ENCODE peak calls at places on chromosomes 5 and 9, in four cellular contexts. L, O, T and Z are unnamed samples.

GRCh38 chr5:81893961-81894360 is 77.9 kb upstream of the ATG10 start:
- DNase-seq in L (no peak), O (no peak), T (no peak), Z (no peak)

GRCh38 chr9:92948032-92948534 is 760 bp downstream of the FGD3 start:
- DNase-seq in L (peak; percentile 25), O (no peak), T (no peak), Z (no peak)

GRCh38 chr5:1443145-1443543 is 2.1 kb downstream of the SLC6A3 start:
- DNase-seq in L (no peak), O (no peak), T (no peak), Z (no peak)

GRCh38 chr9:32351845-32352244 is 32.6 kb upstream of the ACO1 start:
- DNase-seq in L (no peak), O (peak; percentile 7), T (no peak), Z (no peak)

GRCh38 chr9:76044420-76044819 is 153.9 kb downstream of the PCSK5 start:
- DNase-seq in L (no peak), O (no peak), T (no peak), Z (no peak)

GRCh38 chr5:181265092-181265671 is 4.2 kb upstream of the TRIM52 start:
- DNase-seq in L (no peak), O (no peak), T (no peak), Z (no peak)

GRCh38 chr5:173782671-173783101 is 105.5 kb upstream of the CPEB4 start:
- DNase-seq in L (no peak), O (no peak), T (no peak), Z (no peak)

GRCh38 chr5:135571210-135571609 is 7.6 kb downstream of the CXCL14 start:
- DNase-seq in L (no peak), O (no peak), T (no peak), Z (no peak)

GRCh38 chr9:4423207-4423610 is 67.1 kb upstream of the SLC1A1 start:
- DNase-seq in L (no peak), O (no peak), T (no peak), Z (no peak)

GRCh38 chr9:24286761-24287160 is 258.9 kb downstream of the IZUMO3 start:
- DNase-seq in L (no peak), O (no peak), T (no peak), Z (no peak)

GRCh38 chr9:129763235-129763917 is 10.5 kb upstream of the PTGES start:
- DNase-seq in L (no peak), O (no peak), T (peak; percentile 40), Z (no peak)

GRCh38 chr5:176174345-176175025 is 63.7 kb upstream of the SIMC1 start:
- DNase-seq in L (no peak), O (no peak), T (no peak), Z (no peak)

GRCh38 chr9:76542360-76542759 is 83.4 kb downstream of the GCNT1 start:
- DNase-seq in L (no peak), O (no peak), T (no peak), Z (no peak)

GRCh38 chr9:91465420-91465819 is 41.8 kb upstream of the NFIL3 start:
- DNase-seq in L (no peak), O (no peak), T (no peak), Z (no peak)

GRCh38 chr9:118459832-118460425 is 755.7 kb downstream of the TLR4 start:
- DNase-seq in L (no peak), O (no peak), T (no peak), Z (no peak)

GRCh38 chr5:31733365-31733764 is 94.4 kb downstream of the PDZD2 start:
- DNase-seq in L (no peak), O (no peak), T (no peak), Z (no peak)

GRCh38 chr5:115774684-115775083 is 41.8 kb downstream of the CDO1 start:
- DNase-seq in L (no peak), O (no peak), T (no peak), Z (no peak)

DNA sequence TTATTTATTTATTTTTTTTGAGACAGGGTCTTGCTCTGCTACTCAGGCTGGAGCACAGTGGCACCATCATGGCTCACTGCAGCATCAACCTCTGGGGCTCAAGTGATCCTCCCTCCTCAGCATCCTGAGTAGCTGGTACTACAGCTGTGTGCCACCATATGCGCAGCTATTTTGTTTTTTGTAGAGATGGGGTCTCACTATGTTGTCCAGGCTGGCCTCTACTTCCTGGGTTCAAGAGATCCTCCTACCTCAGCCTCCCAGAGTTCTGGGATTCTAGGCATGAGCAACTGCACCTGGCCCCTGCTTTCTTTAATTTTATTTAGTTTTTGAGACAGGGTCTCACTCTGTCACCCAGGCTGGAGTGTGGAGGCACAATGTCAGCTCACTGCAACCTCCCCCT is 19.5 kb upstream of the ZDHHC12 start:
- DNase-seq in L (no peak), O (no peak), T (no peak), Z (no peak)
- H3K4me3 ChIP-seq in L (no peak overlapping the region), O (no peak overlapping the region), T (no peak overlapping the region), Z (no peak overlapping the region)

GRCh38 chr9:134061019-134061687 is 6.7 kb downstream of the BRD3 start:
- DNase-seq in L (peak; percentile 50), O (no peak), T (no peak), Z (no peak)
- H3K4me1 ChIP-seq in L (peaks cover 82% of the 10 kb centered on the region), O (peaks cover 22% of the 10 kb centered on the region), T (peaks cover 47% of the 10 kb centered on the region), Z (peaks cover 44% of the 10 kb centered on the region)

GRCh38 chr9:87714819-87715218 is 11.1 kb upstream of the CTSL start:
- DNase-seq in L (no peak), O (no peak), T (peak; percentile 56), Z (no peak)

GRCh38 chr9:87711857-87712800 is 13.8 kb upstream of the CTSL start:
- DNase-seq in L (no peak), O (no peak), T (no peak), Z (no peak)

GRCh38 chr9:87712801-87713277 is 13.1 kb upstream of the CTSL start:
- DNase-seq in L (no peak), O (no peak), T (no peak), Z (no peak)

GRCh38 chr9:87713278-87713989 is 12.5 kb upstream of the CTSL start:
- DNase-seq in L (peak; percentile 89), O (no peak), T (peak; percentile 81), Z (peak; percentile 42)

DNA sequence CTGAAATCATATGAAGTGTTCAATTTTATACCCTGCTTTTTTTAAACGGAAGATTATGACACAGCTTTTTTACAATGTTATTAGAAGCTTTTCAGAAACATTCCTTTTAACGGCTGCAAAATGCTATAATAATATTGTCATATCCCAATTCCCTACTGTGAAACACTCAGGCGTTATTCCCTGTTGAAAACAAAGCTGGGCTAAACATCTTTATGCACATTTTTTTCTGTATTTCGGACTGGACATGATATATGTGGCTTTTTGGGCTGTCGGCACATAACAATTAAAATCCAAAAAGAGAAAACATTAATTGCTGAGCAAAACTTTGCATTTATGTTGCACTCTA is 12.0 kb upstream of the CTSL start:
- DNase-seq in L (no peak), O (no peak), T (no peak), Z (no peak)
- H3K4me3 ChIP-seq in L (no peak overlapping the region), O (no peak overlapping the region), T (no peak overlapping the region), Z (no peak overlapping the region)

GRCh38 chr9:18591261-18591660 is 117.3 kb downstream of the ADAMTSL1 start:
- DNase-seq in L (no peak), O (no peak), T (no peak), Z (no peak)

GRCh38 chr9:18596920-18597319 is 123.0 kb downstream of the ADAMTSL1 start:
- DNase-seq in L (no peak), O (no peak), T (no peak), Z (no peak)

GRCh38 chr9:18595597-18595996 is 121.6 kb downstream of the ADAMTSL1 start:
- DNase-seq in L (no peak), O (no peak), T (no peak), Z (no peak)

DNA sequence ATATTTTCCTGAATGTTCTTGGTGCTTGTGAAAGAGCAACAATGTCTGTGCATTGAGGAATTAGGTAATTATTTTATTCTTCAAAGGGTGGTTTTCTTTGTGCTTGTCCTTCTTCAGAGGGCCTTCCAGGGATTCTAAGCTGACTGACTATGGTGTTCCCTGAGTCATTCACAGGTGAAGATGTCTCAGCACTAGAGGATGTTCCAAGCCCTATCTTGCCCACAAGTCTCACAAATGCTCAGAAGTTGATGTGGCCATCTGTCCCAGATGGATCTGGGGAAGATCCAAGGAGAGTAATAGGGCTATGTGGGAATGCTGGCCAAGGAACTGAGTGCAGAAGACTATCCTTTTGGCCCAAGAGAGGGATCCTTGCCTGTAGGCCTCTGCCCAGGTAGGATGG is 120.9 kb downstream of the ADAMTSL1 start:
- DNase-seq in L (no peak), O (no peak), T (no peak), Z (no peak)
- H3K4me1 ChIP-seq in L (no peaks in the 10 kb centered on the region), O (no peaks in the 10 kb centered on the region), T (no peaks in the 10 kb centered on the region), Z (no peaks in the 10 kb centered on the region)

DNA sequence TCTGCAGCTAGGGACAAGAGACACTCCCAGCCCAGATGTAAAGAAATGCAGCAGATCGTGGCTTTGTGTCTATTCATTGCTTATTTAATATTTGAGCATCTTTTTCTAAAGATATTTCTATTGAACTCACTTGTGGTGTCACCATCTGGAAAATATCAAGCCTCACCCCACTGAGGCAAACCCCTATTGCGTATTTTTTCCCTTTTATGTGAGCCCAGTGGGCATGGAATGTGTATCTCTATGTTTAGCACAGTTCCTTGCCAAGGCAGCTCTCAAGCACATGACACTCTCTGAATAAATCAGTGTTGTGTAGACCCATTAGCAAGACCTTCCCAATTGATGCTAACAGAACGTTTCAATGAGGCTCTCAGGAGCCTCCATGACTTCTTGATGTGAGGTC is 81.6 kb downstream of the TMEM174 start:
- DNase-seq in L (no peak), O (no peak), T (no peak), Z (no peak)
- H3K4me3 ChIP-seq in L (no peak overlapping the region), O (no peak overlapping the region), T (no peak overlapping the region), Z (no peak overlapping the region)

GRCh38 chr5:119333421-119333851 is 22.4 kb upstream of the TNFAIP8 start:
- DNase-seq in L (no peak), O (no peak), T (no peak), Z (no peak)
- H3K4me1 ChIP-seq in L (peaks cover 14% of the 10 kb centered on the region), O (peaks cover 77% of the 10 kb centered on the region), T (peaks cover 3% of the 10 kb centered on the region), Z (peaks cover 93% of the 10 kb centered on the region)

GRCh38 chr5:141559481-141559880 is 59.3 kb downstream of the DIAPH1 start:
- DNase-seq in L (no peak), O (no peak), T (no peak), Z (no peak)

GRCh38 chr5:141558150-141558549 is 60.6 kb downstream of the DIAPH1 start:
- DNase-seq in L (no peak), O (no peak), T (no peak), Z (no peak)

GRCh38 chr5:141557681-141558136 is 61.1 kb downstream of the DIAPH1 start:
- DNase-seq in L (peak; percentile 80), O (peak; percentile 86), T (peak; percentile 84), Z (peak; percentile 77)

GRCh38 chr5:141560725-141561483 is 57.9 kb downstream of the DIAPH1 start:
- DNase-seq in L (peak; percentile 71), O (no peak), T (peak; percentile 88), Z (no peak)

DNA sequence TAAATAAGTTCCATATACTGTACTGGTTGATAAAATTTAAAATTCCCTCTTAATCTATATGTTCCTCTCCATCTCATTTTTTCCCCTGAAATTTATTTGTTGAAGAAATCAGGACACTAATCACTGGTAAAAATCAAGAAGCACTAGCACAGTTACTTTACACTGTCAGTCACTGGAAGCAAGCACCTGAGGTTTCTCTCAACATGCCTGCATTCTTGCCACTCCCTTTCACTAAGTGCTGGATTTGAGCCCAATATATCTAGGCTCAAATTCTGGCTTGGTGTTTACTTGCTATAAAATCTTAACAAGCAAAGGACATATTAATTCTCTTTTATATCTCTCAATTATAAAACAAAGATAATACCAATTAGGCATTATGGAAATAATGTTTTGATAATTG is 58.7 kb downstream of the DIAPH1 start:
- DNase-seq in L (no peak), O (no peak), T (no peak), Z (no peak)
- H3K4me3 ChIP-seq in L (no peak overlapping the region), O (no peak overlapping the region), T (no peak overlapping the region), Z (no peak overlapping the region)